ENCODE peak calls at places on chromosomes 6 and 20, in five cellular contexts. P is PC-9, W is HCT116, R is GM23338, U is heart right ventricle. K is an unnamed sample.

GRCh38 chr6:15593798-15594197 is 69.0 kb downstream of the DTNBP1 start:
- DNase-seq in P (no peak), W (no peak), R (no peak), U (peak), K (peak)

GRCh38 chr6:41367700-41368099 is 32.3 kb downstream of the NCR2 start:
- DNase-seq in P (peak), W (peak), R (peak), U (peak), K (peak)

GRCh38 chr20:51985013-51985415 is 182.7 kb upstream of the SALL4 start:
- DNase-seq in P (peak), W (peak), R (peak), U (peak), K (peak)

GRCh38 chr20:10603971-10604864 is 69.6 kb downstream of the JAG1 start:
- DNase-seq in P (peak), W (peak), R (no peak), U (peak), K (peak)

GRCh38 chr20:61803903-61804804 is 261.5 kb downstream of the TAF4 start:
- DNase-seq in P (no peak), W (no peak), R (no peak), U (no peak), K (no peak)

GRCh38 chr6:170358496-170358895 is 51.9 kb downstream of the FAM120B start:
- DNase-seq in P (no peak), W (no peak), R (no peak), U (peak), K (peak)

GRCh38 chr6:170181338-170181690 is 109.6 kb downstream of the DLL1 start:
- DNase-seq in P (no peak), W (no peak), R (no peak), U (no peak), K (no peak)

GRCh38 chr6:113858067-113858604 is 991 bp downstream of the MARCKS start:
- DNase-seq in P (peak), W (no peak), R (peak), U (peak), K (peak)

GRCh38 chr20:63095718-63096654 is 89.2 kb upstream of the BHLHE23 start:
- DNase-seq in P (no peak), W (no peak), R (no peak), U (no peak), K (no peak)

GRCh38 chr6:48826884-48827701 is 636.0 kb downstream of the MMUT start:
- DNase-seq in P (peak), W (peak), R (no peak), U (no peak), K (no peak)

DNA sequence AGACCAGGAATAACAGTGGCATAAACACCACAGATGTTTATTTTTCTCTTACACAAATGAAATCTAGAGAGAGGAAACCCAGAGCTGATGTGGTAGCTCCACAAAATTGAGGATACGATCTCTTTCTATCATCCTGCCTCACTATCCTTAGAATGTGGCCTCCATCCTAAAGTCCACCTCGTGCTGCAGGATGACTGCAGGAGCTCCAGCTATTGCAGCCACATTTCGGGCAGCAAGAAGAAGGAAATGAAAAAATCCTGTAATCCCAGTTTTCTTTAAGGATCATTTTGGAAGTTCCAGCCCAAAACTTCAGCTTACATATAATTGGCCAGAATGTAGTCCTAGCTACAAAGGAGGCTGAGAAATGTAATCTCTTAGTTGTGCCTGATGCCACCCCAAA is 41.2 kb upstream of the ARFGEF2 start:
- DNase-seq in P (no peak), W (no peak), R (no peak), U (no peak), K (no peak)
- H3K4me3 ChIP-seq in P (no peak), W (no peak), R (no peak), U (no peak), K (no peak)

GRCh38 chr6:157669747-157670216 is 153.3 kb upstream of the SNX9 start:
- DNase-seq in P (no peak), W (no peak), R (peak), U (peak), K (peak)

GRCh38 chr6:157668690-157669089 is 154.4 kb upstream of the SNX9 start:
- DNase-seq in P (no peak), W (no peak), R (no peak), U (no peak), K (no peak)

GRCh38 chr6:157672726-157673412 is 150.2 kb upstream of the SNX9 start:
- DNase-seq in P (no peak), W (no peak), R (no peak), U (no peak), K (no peak)

GRCh38 chr6:157668034-157668401 is 155.0 kb upstream of the SNX9 start:
- DNase-seq in P (no peak), W (no peak), R (no peak), U (no peak), K (no peak)

DNA sequence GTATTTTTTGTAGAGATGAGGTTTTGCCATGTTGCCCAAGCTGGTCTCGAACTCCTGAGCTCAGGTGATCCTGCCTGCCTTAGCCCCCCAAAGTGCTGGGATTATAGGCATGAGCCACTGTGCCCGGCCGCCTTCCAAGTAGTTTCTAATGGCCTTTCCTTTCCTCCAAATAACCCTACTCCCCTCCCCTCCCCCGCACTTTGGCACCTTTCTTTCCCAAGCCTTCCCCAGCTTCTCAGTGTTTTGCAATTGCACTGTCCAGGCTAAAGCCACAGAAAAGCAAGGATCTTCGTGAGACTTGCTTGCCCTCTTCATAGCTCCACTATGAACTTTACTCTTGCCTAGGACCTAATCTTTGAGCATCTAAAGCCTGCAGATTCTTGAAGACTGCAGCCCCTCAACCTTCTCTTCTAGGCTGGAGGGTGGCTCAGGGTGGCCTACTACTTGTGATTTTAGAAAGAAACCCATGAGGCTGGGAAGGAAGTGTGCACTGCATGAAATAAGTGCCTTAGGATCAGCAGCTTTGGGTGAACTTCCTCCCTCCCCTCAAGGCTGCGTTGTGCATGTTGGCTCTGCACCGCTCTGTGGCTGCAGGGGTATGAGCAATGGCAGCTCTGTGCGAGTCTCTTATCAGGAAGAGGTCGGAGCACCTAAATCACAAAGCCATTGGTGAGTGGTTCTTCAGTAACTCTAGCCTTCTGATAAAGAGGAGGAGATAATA is 152.4 kb upstream of the SNX9 start:
- DNase-seq in P (no peak), W (no peak), R (no peak), U (peak), K (no peak)
- H3K27ac ChIP-seq in P (no peak), W (no peak), R (no peak), U (peak), K (peak)

DNA sequence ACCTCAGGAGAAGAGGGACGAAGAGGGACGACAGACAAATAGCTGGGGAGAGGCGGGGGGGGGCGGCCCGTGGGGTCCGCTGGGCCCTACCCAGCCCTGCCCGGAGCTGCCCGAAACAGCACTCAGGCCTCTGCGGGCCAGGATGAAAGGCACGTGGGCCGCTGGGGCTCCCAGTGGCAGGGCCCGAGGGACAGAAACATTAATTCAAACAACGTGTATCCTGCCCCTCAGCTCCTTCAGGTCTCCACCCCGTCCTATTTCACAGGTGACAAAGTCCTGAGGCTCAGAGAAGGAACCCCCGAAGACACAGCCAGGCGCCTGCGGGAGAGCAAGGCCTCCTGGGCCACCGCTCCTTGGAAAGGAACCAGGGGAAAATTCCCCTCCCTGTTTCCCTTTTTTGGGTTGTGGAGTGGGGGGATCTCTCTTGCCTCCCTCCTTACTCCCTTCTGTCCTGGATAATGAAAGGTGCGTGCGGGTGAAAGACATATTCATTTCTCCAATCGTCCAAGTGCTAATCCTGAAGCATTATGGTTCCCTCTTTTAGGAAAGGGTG is 93.3 kb downstream of the RNASET2 start:
- DNase-seq in P (no peak), W (no peak), R (peak), U (no peak), K (no peak)
- H3K4me3 ChIP-seq in P (no peak), W (no peak), R (peak), U (peak), K (no peak)

GRCh38 chr20:15609956-15610355 is 963.3 kb downstream of the KIF16B start:
- DNase-seq in P (no peak), W (no peak), R (no peak), U (no peak), K (no peak)

GRCh38 chr20:15613530-15613929 is 959.7 kb downstream of the KIF16B start:
- DNase-seq in P (no peak), W (no peak), R (no peak), U (peak), K (no peak)

GRCh38 chr20:15612746-15613145 is 960.5 kb downstream of the KIF16B start:
- DNase-seq in P (no peak), W (no peak), R (no peak), U (no peak), K (no peak)

GRCh38 chr20:15610700-15611277 is 962.5 kb downstream of the KIF16B start:
- DNase-seq in P (no peak), W (no peak), R (no peak), U (no peak), K (no peak)

DNA sequence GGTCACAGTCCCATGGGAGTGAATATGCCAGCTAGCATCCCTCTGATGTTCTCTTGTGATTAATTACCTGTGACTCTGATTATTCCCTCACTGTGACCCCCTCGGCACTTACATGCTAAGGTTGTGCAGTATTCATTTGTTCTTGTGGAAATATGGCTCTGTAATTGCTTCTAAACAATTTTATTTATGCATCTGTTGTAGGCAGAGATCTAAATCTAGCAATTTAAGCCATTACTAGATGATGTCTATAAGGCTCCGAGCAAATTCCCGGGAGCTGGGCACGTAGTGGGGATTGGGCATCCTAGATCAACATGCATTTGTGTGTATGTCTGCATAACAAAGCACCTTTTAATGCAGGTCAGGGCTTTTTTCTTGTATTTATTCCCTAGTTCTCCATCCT is 961.7 kb downstream of the KIF16B start:
- DNase-seq in P (no peak), W (no peak), R (no peak), U (no peak), K (no peak)
- H3K27ac ChIP-seq in P (no peak), W (no peak), R (no peak), U (no peak), K (no peak)

DNA sequence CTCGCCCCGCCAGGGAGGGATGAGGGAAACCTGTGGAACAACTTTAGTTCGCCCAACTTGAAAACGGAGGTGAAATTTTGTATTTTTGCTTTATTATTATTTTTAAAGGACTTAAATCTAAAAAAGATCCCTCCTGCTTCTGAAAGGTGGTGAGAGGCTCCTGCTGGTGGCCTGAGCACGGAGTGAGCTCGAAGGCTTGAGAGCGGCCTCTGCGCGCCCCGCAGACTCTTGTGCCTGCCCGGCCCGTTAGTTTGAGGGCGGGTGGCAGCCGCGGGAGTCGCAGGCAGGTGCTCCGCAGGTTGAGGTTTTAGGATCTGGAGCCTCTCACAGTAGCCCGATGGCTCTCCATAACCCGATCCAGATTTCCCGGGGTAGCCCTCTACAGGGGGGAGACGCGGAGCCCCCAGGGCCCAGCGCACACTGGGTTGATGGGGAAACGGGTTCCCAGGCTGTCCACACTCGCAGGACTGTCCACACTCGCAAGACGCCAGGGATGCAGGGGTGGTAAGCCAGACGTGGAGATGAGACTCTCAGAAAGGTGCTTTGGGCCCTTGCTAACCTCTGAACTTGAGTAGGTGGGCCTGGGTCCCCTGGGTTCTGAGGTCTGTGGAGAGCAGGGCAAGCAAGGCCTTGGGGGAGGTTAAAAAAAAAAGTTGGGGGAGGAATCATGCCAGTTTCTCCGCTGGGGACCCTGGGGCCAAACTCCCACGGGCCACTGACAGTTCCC is 46.3 kb upstream of the SUPT3H start:
- DNase-seq in P (no peak), W (no peak), R (peak), U (peak), K (no peak)
- H3K4me3 ChIP-seq in P (peak), W (no peak), R (peak), U (peak), K (no peak)

GRCh38 chr20:5746064-5746463 is 4.1 kb upstream of the SHLD1 start:
- DNase-seq in P (no peak), W (no peak), R (no peak), U (no peak), K (no peak)

GRCh38 chr20:5749512-5750490 is at the start of gene SHLD1:
- DNase-seq in P (peak), W (peak), R (peak), U (peak), K (peak)

GRCh38 chr20:5748246-5748645 is 2.0 kb upstream of the SHLD1 start:
- DNase-seq in P (no peak), W (no peak), R (no peak), U (no peak), K (no peak)

GRCh38 chr20:5751856-5752255 is 1.7 kb downstream of the SHLD1 start:
- DNase-seq in P (no peak), W (no peak), R (peak), U (no peak), K (peak)
- H3K27ac ChIP-seq in P (no peak), W (no peak), R (peak), U (no peak), K (peak)